ENCODE peak calls at places on chromosomes 1 and 21, in eight cellular contexts. B is lower lobe of right lung; C is lower leg skin; G is dorsolateral prefrontal cortex; R is fibroblast of the aortic adventitia; L is body of pancreas; N is CD8-positive, alpha-beta memory T cell; S is astrocyte. P is an unnamed sample.

GRCh38 chr1:202577381-202577780 is 132.9 kb downstream of the SYT2 start:
- DNase-seq in B (no peak), L (no peak), N (no peak), S (peak), R (peak), G (no peak), C (no peak), P (no peak)

GRCh38 chr1:159990005-159990404 is 36.0 kb upstream of the SLAMF9 start:
- DNase-seq in S (no peak), L (no peak), C (no peak), R (no peak), G (no peak), N (no peak), B (no peak), P (no peak)

GRCh38 chr1:153953859-153954365 is 4.5 kb downstream of the CRTC2 start:
- DNase-seq in C (no peak), B (no peak), G (no peak), L (no peak), N (no peak), R (no peak), S (no peak), P (no peak)

GRCh38 chr1:15429701-15430149 is 8.5 kb upstream of the CTRC start:
- DNase-seq in S (peak), C (no peak), B (no peak), G (no peak), N (no peak), R (peak), L (peak), P (no peak)

GRCh38 chr1:76291186-76291585 is 216.6 kb downstream of the ST6GALNAC3 start:
- DNase-seq in R (no peak), C (no peak), S (no peak), G (no peak), L (no peak), N (no peak), B (peak), P (no peak)

GRCh38 chr1:44676484-44677200 is 2.1 kb downstream of the ARMH1 start:
- DNase-seq in B (no peak), L (peak), S (peak), N (no peak), C (no peak), G (no peak), R (peak), P (no peak)

GRCh38 chr21:45093064-45093532 is 18.7 kb downstream of the ADARB1 start:
- DNase-seq in N (no peak), C (no peak), S (no peak), R (no peak), G (no peak), B (no peak), L (peak), P (no peak)

GRCh38 chr1:207745839-207746767 is 5.8 kb upstream of the CD46 start:
- DNase-seq in B (no peak), C (no peak), N (no peak), G (no peak), R (no peak), L (no peak), S (no peak), P (no peak)

GRCh38 chr1:227219715-227220292 is 98.5 kb downstream of the CDC42BPA start:
- DNase-seq in B (no peak), S (no peak), C (no peak), L (no peak), G (no peak), R (no peak), N (no peak), P (no peak)

DNA sequence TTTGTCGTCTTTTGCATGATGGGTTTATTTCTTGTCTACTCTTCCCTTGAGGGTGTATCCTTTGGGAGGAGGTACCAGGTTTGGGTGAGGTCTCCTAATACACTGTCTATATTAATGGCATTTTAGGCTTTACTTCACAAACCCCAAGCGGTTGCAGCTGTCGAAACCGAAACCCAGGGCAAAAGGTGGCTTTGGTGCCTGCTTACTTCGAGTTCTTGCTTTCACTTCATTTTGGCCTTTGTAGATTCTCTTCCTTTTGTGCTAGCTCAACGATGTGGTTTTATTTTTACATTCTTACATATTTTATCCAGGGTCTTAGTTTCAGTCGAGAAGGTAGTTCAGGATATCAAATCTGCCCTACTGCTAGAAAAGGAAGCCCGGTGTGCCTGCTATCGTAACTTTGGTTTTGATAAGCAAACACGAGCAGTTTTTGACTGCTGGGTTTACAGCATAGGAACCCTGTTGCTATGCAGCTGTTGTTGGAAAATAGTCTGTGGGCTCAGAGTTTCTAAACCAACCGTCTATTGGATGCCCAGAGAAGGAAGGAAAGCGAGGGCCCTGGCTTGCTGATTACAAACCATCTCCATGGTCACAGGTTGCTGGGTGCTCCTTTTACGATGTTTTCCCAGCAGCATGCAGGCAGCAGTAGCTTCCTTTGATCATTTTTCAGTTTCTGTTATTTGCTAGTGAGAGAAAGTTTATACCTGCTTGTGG is 9.8 kb upstream of the TSPAN2 start:
- DNase-seq in C (no peak), R (peak), G (no peak), N (peak), L (peak), B (peak), S (peak), P (peak)
- H3K4me3 ChIP-seq in C (no peak), R (no peak), G (peak), N (peak), L (no peak), B (peak), S (peak), P (peak)

GRCh38 chr1:200873671-200874397 is 1.1 kb downstream of the GPR25 start:
- DNase-seq in L (no peak), G (no peak), N (no peak), S (no peak), B (no peak), R (no peak), C (peak), P (peak)
- H3K4me3 ChIP-seq in L (no peak), G (peak), N (no peak), S (peak), B (peak), R (no peak), C (no peak), P (peak)

DNA sequence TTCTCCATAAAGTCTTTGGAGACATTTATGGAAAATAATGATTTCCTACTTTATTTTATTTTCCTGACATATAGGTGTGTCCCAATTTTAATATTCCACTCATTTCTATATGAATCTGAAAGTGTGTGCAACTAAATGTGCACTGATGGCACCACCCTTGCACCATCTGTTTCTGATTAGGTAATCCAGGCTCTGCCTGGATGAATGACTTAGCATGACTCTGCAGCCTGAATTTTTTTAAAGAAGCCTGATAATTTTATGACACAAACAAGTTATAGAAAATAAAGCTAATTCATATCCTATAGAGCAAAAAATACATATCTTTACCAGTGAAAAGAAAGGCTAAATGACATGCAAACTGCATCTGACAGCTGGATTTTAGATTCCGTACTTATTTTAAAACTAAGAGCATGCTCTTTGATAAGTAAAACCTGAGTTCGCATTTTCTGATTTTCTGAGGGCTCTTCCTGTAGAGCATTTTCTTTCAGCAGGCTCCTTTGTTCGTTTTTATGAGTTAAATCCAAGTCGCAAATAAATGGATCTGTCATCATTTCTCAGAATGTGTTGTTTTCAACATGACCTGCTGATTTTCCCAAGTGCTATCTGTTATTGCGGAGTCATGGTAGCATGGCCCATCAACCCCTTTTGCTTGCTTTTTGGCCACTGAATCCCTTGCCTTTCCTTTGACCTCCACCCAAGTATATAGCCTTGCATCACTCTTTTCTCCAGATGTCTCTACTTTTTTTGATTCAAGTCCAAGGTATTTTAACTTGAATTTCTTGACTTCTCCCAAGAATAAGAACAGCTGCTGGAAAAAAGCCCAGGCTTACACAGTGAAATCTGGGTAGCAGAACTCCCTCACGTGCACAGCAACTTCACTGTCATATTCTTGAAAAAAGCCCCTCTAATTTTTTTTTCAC is 52.8 kb upstream of the LYPLAL1 start:
- DNase-seq in R (peak), G (no peak), L (peak), C (peak), S (peak), B (no peak), N (no peak), P (peak)
- H3K4me3 ChIP-seq in R (peak), G (no peak), L (no peak), C (no peak), S (no peak), B (no peak), N (no peak), P (no peak)

DNA sequence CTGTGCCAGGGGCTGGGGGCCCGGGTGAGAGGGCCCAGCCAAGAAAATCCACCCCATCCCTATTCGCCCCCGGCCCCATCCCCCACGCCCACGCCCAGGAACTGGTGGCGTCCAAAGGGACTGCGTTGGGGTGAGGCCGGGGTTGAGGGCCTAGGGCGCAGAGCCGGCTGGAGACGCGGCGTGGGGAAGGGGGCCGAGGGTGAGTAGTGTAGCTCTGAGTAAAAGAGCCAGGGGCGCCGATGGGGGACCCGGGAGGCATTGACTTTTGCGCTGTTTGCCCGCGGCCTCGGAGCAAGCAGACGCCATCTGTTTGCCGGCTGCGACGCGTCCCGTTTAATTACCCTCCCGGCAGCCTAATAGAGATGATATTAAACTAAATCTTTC is 3.5 kb upstream of the DMRTA2 start:
- DNase-seq in G (no peak), N (no peak), L (no peak), C (no peak), B (no peak), S (no peak), R (no peak), P (no peak)
- H3K4me3 ChIP-seq in G (peak), N (no peak), L (no peak), C (no peak), B (no peak), S (no peak), R (no peak), P (no peak)

GRCh38 chr1:85049735-85050166 is 1.5 kb upstream of the MCOLN3 start:
- DNase-seq in B (no peak), N (no peak), S (no peak), C (no peak), L (no peak), G (no peak), R (no peak), P (no peak)

GRCh38 chr1:85042413-85042812 is 5.9 kb downstream of the MCOLN3 start:
- DNase-seq in S (no peak), C (no peak), N (no peak), B (no peak), G (no peak), L (no peak), R (no peak), P (no peak)

GRCh38 chr1:85048296-85049064 is at the start of gene MCOLN3:
- DNase-seq in B (peak), G (no peak), L (peak), R (no peak), S (no peak), C (peak), N (peak), P (no peak)

GRCh38 chr1:85047472-85048295 is 616 bp downstream of the MCOLN3 start:
- DNase-seq in S (no peak), G (no peak), C (peak), R (no peak), L (peak), N (peak), B (peak), P (no peak)

GRCh38 chr1:85047144-85047471 is 1.2 kb downstream of the MCOLN3 start:
- DNase-seq in B (no peak), N (no peak), C (no peak), S (no peak), R (no peak), G (no peak), L (no peak), P (no peak)
- H3K4me3 ChIP-seq in B (peak), N (no peak), C (no peak), S (no peak), R (no peak), G (no peak), L (no peak), P (peak)

DNA sequence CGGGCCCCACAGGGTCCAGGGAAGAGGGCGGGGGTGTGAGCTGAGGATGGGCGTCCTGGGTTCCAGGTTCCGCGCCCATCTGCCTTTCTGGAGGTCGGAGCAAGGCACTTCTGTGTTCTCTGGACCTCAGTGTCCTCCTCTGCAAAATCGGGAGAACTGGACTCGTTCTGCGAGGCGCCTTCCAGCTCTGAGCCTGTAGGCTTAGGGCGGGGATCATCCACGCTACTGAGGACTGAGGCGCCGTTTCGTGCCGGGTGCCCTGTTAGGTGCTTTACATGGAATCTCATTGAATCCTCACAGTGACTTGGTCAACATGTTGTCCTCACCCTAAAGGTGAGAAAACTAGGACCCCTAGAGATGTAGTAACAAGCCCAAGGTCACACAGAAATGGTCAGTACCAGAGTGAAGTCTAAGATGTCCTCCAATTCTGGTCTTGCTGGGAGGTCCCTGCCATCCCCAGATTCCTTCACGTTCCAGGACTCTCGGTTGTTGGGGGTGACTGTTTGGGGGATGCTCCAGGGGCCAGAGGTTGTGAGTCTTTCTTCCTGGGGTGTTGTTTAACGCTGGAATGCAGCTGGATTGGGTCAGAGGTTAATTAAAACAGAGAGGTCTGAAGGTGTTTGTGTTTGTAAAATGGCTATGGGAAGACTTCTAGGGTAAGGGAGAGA is 683 bp downstream of the PRKAA2 start:
- DNase-seq in G (no peak), R (no peak), B (no peak), S (no peak), L (no peak), C (no peak), N (no peak), P (no peak)
- H3K4me3 ChIP-seq in G (peak), R (peak), B (peak), S (peak), L (no peak), C (peak), N (no peak), P (peak)

GRCh38 chr1:218349365-218350021 is 4.4 kb downstream of the TGFB2 start:
- DNase-seq in G (no peak), L (no peak), N (no peak), C (no peak), S (peak), R (no peak), B (no peak), P (no peak)
- H3K4me3 ChIP-seq in G (peak), L (no peak), N (no peak), C (no peak), S (peak), R (peak), B (peak), P (no peak)

GRCh38 chr1:37764888-37765441 is at the start of gene EPHA10:
- DNase-seq in C (peak), R (no peak), G (peak), N (no peak), B (no peak), S (no peak), L (no peak), P (no peak)
- H3K4me3 ChIP-seq in C (no peak), R (no peak), G (peak), N (no peak), B (no peak), S (no peak), L (no peak), P (no peak)

GRCh38 chr21:35026617-35027557 is 22.2 kb downstream of the RUNX1 start:
- DNase-seq in R (peak), C (peak), L (peak), N (peak), B (peak), G (no peak), S (peak), P (peak)

GRCh38 chr21:35025206-35026152 is 23.6 kb downstream of the RUNX1 start:
- DNase-seq in G (no peak), N (no peak), S (no peak), B (no peak), R (no peak), L (no peak), C (peak), P (no peak)

GRCh38 chr21:35028451-35028757 is 20.7 kb downstream of the RUNX1 start:
- DNase-seq in G (no peak), B (no peak), S (no peak), R (no peak), C (no peak), N (no peak), L (no peak), P (no peak)

GRCh38 chr21:35026153-35026499 is 23.0 kb downstream of the RUNX1 start:
- DNase-seq in G (no peak), S (peak), B (no peak), L (no peak), C (no peak), N (no peak), R (no peak), P (no peak)

GRCh38 chr21:35027558-35028450 is 21.3 kb downstream of the RUNX1 start:
- DNase-seq in G (no peak), C (peak), L (no peak), S (no peak), R (no peak), B (no peak), N (no peak), P (no peak)
- H3K4me3 ChIP-seq in G (no peak), C (no peak), L (no peak), S (no peak), R (no peak), B (no peak), N (peak), P (no peak)

GRCh38 chr1:64743954-64744491 is 852 bp upstream of the RAVER2 start:
- DNase-seq in R (no peak), N (no peak), S (no peak), G (no peak), L (no peak), B (no peak), C (no peak), P (no peak)

GRCh38 chr1:64745181-64745985 is 508 bp downstream of the RAVER2 start:
- DNase-seq in S (peak), R (peak), N (no peak), L (peak), G (no peak), B (peak), C (peak), P (peak)

GRCh38 chr1:64744492-64745180 is at the start of gene RAVER2:
- DNase-seq in L (peak), R (peak), S (peak), G (no peak), C (peak), B (peak), N (peak), P (peak)

GRCh38 chr1:64748222-64748621 is 3.3 kb downstream of the RAVER2 start:
- DNase-seq in R (no peak), L (no peak), S (no peak), G (no peak), C (no peak), B (no peak), N (no peak), P (no peak)

GRCh38 chr1:64745986-64746940 is 1.4 kb downstream of the RAVER2 start:
- DNase-seq in B (no peak), R (no peak), C (no peak), G (no peak), L (no peak), N (no peak), S (no peak), P (no peak)
- H3K4me3 ChIP-seq in B (peak), R (peak), C (peak), G (peak), L (no peak), N (no peak), S (peak), P (peak)

P was measured in ascending aorta.